ENCODE peak calls at places on chromosomes 5 and 9, in eight cellular contexts. P is heart right ventricle, S is GM06990, Q is GM12865, B is D341Med, O is RWPE1, I is posterior vena cava, X is glutamatergic neuron. F is an unnamed sample.

GRCh38 chr5:125291447-125291846 is 545.0 kb upstream of the ZNF608 start:
- DNase-seq in O (no peak), Q (no peak), X (no peak), I (no peak), P (no peak), S (no peak), B (no peak), F (no peak)

GRCh38 chr5:56588636-56589485 is 226.5 kb upstream of the MAP3K1 start:
- DNase-seq in S (peak; percentile 81), O (no peak), P (peak; percentile 66), Q (peak; percentile 98), X (no peak), B (no peak), I (peak; percentile 84), F (peak; percentile 34)

GRCh38 chr9:93089481-93089991 is 6.5 kb upstream of the CARD19 start:
- DNase-seq in I (peak; percentile 61), P (no peak), Q (no peak), X (no peak), S (no peak), O (no peak), B (no peak), F (no peak)

GRCh38 chr9:127397722-127398647 is 1.0 kb downstream of the SLC2A8 start:
- DNase-seq in I (no peak), Q (peak; percentile 64), B (peak; percentile 74), O (peak; percentile 48), S (peak; percentile 62), X (peak; percentile 66), P (peak; percentile 39), F (no peak)

GRCh38 chr5:147403659-147404640 is 105.9 kb downstream of the DPYSL3 start:
- DNase-seq in Q (peak; percentile 89), B (no peak), O (peak; percentile 69), P (peak; percentile 65), X (no peak), I (peak; percentile 89), S (peak; percentile 61), F (peak; percentile 59)

GRCh38 chr9:137085918-137086530 is 761 bp upstream of the MAN1B1 start:
- DNase-seq in X (no peak), S (peak; percentile 63), P (peak; percentile 45), I (peak; percentile 91), Q (peak; percentile 59), B (no peak), O (peak; percentile 55), F (peak; percentile 45)

GRCh38 chr5:121246971-121247370 is 604.7 kb upstream of the FTMT start:
- DNase-seq in S (no peak), Q (no peak), I (no peak), X (no peak), P (no peak), O (no peak), B (no peak), F (no peak)

GRCh38 chr9:6928863-6929262 is 171.1 kb downstream of the KDM4C start:
- DNase-seq in X (no peak), B (no peak), Q (no peak), I (no peak), S (no peak), O (no peak), P (no peak), F (no peak)

GRCh38 chr9:133199648-133200321 is 9.3 kb downstream of the OBP2B start:
- DNase-seq in X (no peak), O (peak; percentile 70), I (peak; percentile 82), P (peak; percentile 32), Q (peak; percentile 11), S (peak; percentile 29), B (no peak), F (no peak)

GRCh38 chr5:149002053-149002452 is 60.8 kb downstream of the SH3TC2 start:
- DNase-seq in I (no peak), B (no peak), Q (no peak), S (no peak), X (no peak), P (peak; percentile 19), O (peak; percentile 86), F (peak; percentile 39)

GRCh38 chr9:111582888-111583287 is 16.6 kb downstream of the PTGR1 start:
- DNase-seq in B (no peak), S (no peak), P (no peak), I (no peak), O (peak; percentile 41), Q (no peak), X (no peak), F (no peak)

GRCh38 chr9:13278368-13279246 is 885 bp downstream of the MPDZ start:
- DNase-seq in X (peak; percentile 63), P (peak; percentile 71), O (peak; percentile 22), I (peak; percentile 83), S (no peak), Q (no peak), B (peak; percentile 74), F (peak; percentile 47)

GRCh38 chr9:122642226-122642625 is 15.2 kb downstream of the OR1B1 start:
- DNase-seq in X (no peak), Q (peak; percentile 2), S (no peak), P (no peak), B (peak; percentile 16), O (peak; percentile 37), I (no peak), F (no peak)

GRCh38 chr9:7316458-7316795 is 483.2 kb downstream of the DMAC1 start:
- DNase-seq in I (no peak), O (no peak), B (no peak), S (no peak), Q (no peak), P (no peak), X (no peak), F (no peak)

GRCh38 chr5:83540783-83541182 is 69.2 kb downstream of the VCAN start:
- DNase-seq in S (no peak), I (no peak), O (no peak), X (no peak), P (no peak), Q (no peak), B (no peak), F (no peak)

GRCh38 chr9:113519401-113520108 is 56.0 kb downstream of the RGS3 start:
- DNase-seq in O (peak; percentile 59), P (no peak), B (no peak), I (no peak), S (no peak), Q (no peak), X (no peak), F (no peak)

GRCh38 chr5:135072357-135073247 is 38.6 kb upstream of the PITX1 start:
- DNase-seq in S (no peak), Q (no peak), B (no peak), O (no peak), X (no peak), I (peak; percentile 43), P (no peak), F (no peak)

GRCh38 chr5:39775458-39776365 is 350.9 kb upstream of the DAB2 start:
- DNase-seq in S (no peak), O (peak; percentile 42), P (no peak), B (no peak), I (no peak), Q (no peak), X (no peak), F (no peak)

GRCh38 chr9:18338042-18338441 is 135.9 kb upstream of the ADAMTSL1 start:
- DNase-seq in X (no peak), P (no peak), S (no peak), Q (no peak), I (no peak), B (no peak), O (no peak), F (no peak)

GRCh38 chr9:133477992-133478850 is 678 bp downstream of the SLC2A6 start:
- DNase-seq in Q (peak; percentile 75), O (peak; percentile 60), X (peak; percentile 79), S (peak; percentile 66), P (peak; percentile 49), I (no peak), B (no peak), F (no peak)

GRCh38 chr5:176492431-176492830 is 44.2 kb downstream of the FAF2 start:
- DNase-seq in B (no peak), S (no peak), X (no peak), O (peak; percentile 94), I (no peak), Q (no peak), P (no peak), F (no peak)